ENCODE peak calls at places on chromosomes 1 and 21, in six cellular contexts. One of them, this sample, is unnamed.

GRCh38 chr1:236167154-236167553 is 24.8 kb downstream of the GPR137B start:
- DNase-seq in body of pancreas: no peak
- DNase-seq in aorta: no peak
- DNase-seq in uterus: no peak
- DNase-seq in left ventricle myocardium inferior: no peak
- DNase-seq in tibial artery: no peak
- DNase-seq in this sample: no peak

GRCh38 chr1:158930504-158930903 is 848 bp upstream of the PYHIN1 start:
- DNase-seq in body of pancreas: no peak
- DNase-seq in aorta: no peak
- DNase-seq in uterus: no peak
- DNase-seq in left ventricle myocardium inferior: no peak
- DNase-seq in tibial artery: no peak
- DNase-seq in this sample: no peak

GRCh38 chr1:69403911-69404310 is 163.8 kb upstream of the LRRC7 start:
- DNase-seq in body of pancreas: no peak
- DNase-seq in aorta: no peak
- DNase-seq in uterus: no peak
- DNase-seq in left ventricle myocardium inferior: no peak
- DNase-seq in tibial artery: no peak
- DNase-seq in this sample: no peak

GRCh38 chr1:71766748-71767147 is 515.6 kb downstream of the NEGR1 start:
- DNase-seq in body of pancreas: no peak
- DNase-seq in aorta: no peak
- DNase-seq in uterus: no peak
- DNase-seq in left ventricle myocardium inferior: no peak
- DNase-seq in tibial artery: no peak
- DNase-seq in this sample: no peak

GRCh38 chr21:41868062-41868710 is 11.0 kb downstream of the PRDM15 start:
- DNase-seq in body of pancreas: no peak
- DNase-seq in aorta: no peak
- DNase-seq in uterus: no peak
- DNase-seq in left ventricle myocardium inferior: no peak
- DNase-seq in tibial artery: no peak
- DNase-seq in this sample: no peak

GRCh38 chr1:64319985-64320384 is 116.6 kb downstream of the UBE2U start:
- DNase-seq in body of pancreas: no peak
- DNase-seq in aorta: no peak
- DNase-seq in uterus: no peak
- DNase-seq in left ventricle myocardium inferior: no peak
- DNase-seq in tibial artery: no peak
- DNase-seq in this sample: no peak

GRCh38 chr1:64343105-64343960 is 126.6 kb upstream of the CACHD1 start:
- DNase-seq in body of pancreas: no peak
- DNase-seq in aorta: no peak
- DNase-seq in uterus: no peak
- DNase-seq in left ventricle myocardium inferior: no peak
- DNase-seq in tibial artery: no peak
- DNase-seq in this sample: no peak

GRCh38 chr21:16945580-16945979 is 567.3 kb upstream of the CXADR start:
- DNase-seq in body of pancreas: no peak
- DNase-seq in aorta: no peak
- DNase-seq in uterus: no peak
- DNase-seq in left ventricle myocardium inferior: no peak
- DNase-seq in tibial artery: no peak
- DNase-seq in this sample: no peak

GRCh38 chr1:147377263-147378246 is 135.1 kb downstream of the CHD1L start:
- DNase-seq in body of pancreas: no peak
- DNase-seq in aorta: no peak
- DNase-seq in uterus: no peak
- DNase-seq in left ventricle myocardium inferior: no peak
- DNase-seq in tibial artery: no peak
- DNase-seq in this sample: no peak

GRCh38 chr1:28927442-28928305 is 13.3 kb downstream of the EPB41 start:
- DNase-seq in body of pancreas: no peak
- DNase-seq in aorta: no peak
- DNase-seq in uterus: no peak
- DNase-seq in left ventricle myocardium inferior: no peak
- DNase-seq in tibial artery: no peak
- DNase-seq in this sample: no peak

GRCh38 chr1:2355408-2356261 is 35.7 kb downstream of the MORN1 start:
- DNase-seq in body of pancreas: no peak
- DNase-seq in aorta: peak; percentile 38
- DNase-seq in uterus: no peak
- DNase-seq in left ventricle myocardium inferior: no peak
- DNase-seq in tibial artery: no peak
- DNase-seq in this sample: no peak

GRCh38 chr1:64505232-64505943 is 35.5 kb downstream of the CACHD1 start:
- DNase-seq in body of pancreas: peak; percentile 51
- DNase-seq in aorta: peak; percentile 50
- DNase-seq in uterus: peak; percentile 40
- DNase-seq in left ventricle myocardium inferior: peak; percentile 42
- DNase-seq in tibial artery: no peak
- DNase-seq in this sample: peak; percentile 62

GRCh38 chr1:23825762-23826522 is 713 bp upstream of the HMGCL start:
- DNase-seq in body of pancreas: no peak
- DNase-seq in aorta: no peak
- DNase-seq in uterus: no peak
- DNase-seq in left ventricle myocardium inferior: no peak
- DNase-seq in tibial artery: no peak
- DNase-seq in this sample: no peak

GRCh38 chr1:199913313-199913712 is 114.2 kb upstream of the NR5A2 start:
- DNase-seq in body of pancreas: no peak
- DNase-seq in aorta: no peak
- DNase-seq in uterus: no peak
- DNase-seq in left ventricle myocardium inferior: no peak
- DNase-seq in tibial artery: no peak
- DNase-seq in this sample: no peak

GRCh38 chr21:40845621-40846020 is 1.3 kb downstream of the DSCAM start:
- DNase-seq in body of pancreas: no peak
- DNase-seq in aorta: no peak
- DNase-seq in uterus: no peak
- DNase-seq in left ventricle myocardium inferior: no peak
- DNase-seq in tibial artery: no peak
- DNase-seq in this sample: no peak

GRCh38 chr21:31347435-31348032 is 3.5 kb upstream of the TIAM1 start:
- DNase-seq in body of pancreas: no peak
- DNase-seq in aorta: no peak
- DNase-seq in uterus: no peak
- DNase-seq in left ventricle myocardium inferior: no peak
- DNase-seq in tibial artery: no peak
- DNase-seq in this sample: no peak

GRCh38 chr1:15406911-15407559 is 2.7 kb upstream of the EFHD2 start:
- DNase-seq in body of pancreas: no peak
- DNase-seq in aorta: peak; percentile 77
- DNase-seq in uterus: peak; percentile 76
- DNase-seq in left ventricle myocardium inferior: no peak
- DNase-seq in tibial artery: peak; percentile 69
- DNase-seq in this sample: peak; percentile 57

GRCh38 chr1:38872401-38873026 is 634 bp downstream of the MYCBP start:
- DNase-seq in body of pancreas: peak; percentile 9
- DNase-seq in aorta: no peak
- DNase-seq in uterus: no peak
- DNase-seq in left ventricle myocardium inferior: no peak
- DNase-seq in tibial artery: no peak
- DNase-seq in this sample: peak; percentile 42

GRCh38 chr1:15341634-15342375 is 67.9 kb upstream of the EFHD2 start:
- DNase-seq in body of pancreas: no peak
- DNase-seq in aorta: no peak
- DNase-seq in uterus: no peak
- DNase-seq in left ventricle myocardium inferior: no peak
- DNase-seq in tibial artery: no peak
- DNase-seq in this sample: peak; percentile 55

GRCh38 chr1:231958448-231958847 is 331.9 kb downstream of the DISC1 start:
- DNase-seq in body of pancreas: no peak
- DNase-seq in aorta: no peak
- DNase-seq in uterus: no peak
- DNase-seq in left ventricle myocardium inferior: no peak
- DNase-seq in tibial artery: no peak
- DNase-seq in this sample: no peak

GRCh38 chr21:44442266-44443125 is 12.8 kb upstream of the LRRC3 start:
- DNase-seq in body of pancreas: no peak
- DNase-seq in aorta: peak; percentile 44
- DNase-seq in uterus: no peak
- DNase-seq in left ventricle myocardium inferior: no peak
- DNase-seq in tibial artery: no peak
- DNase-seq in this sample: no peak

GRCh38 chr1:169670836-169671235 is 40.6 kb downstream of the SELL start:
- DNase-seq in body of pancreas: no peak
- DNase-seq in aorta: no peak
- DNase-seq in uterus: no peak
- DNase-seq in left ventricle myocardium inferior: no peak
- DNase-seq in tibial artery: no peak
- DNase-seq in this sample: peak; percentile 14

GRCh38 chr1:170200665-170201397 is 55.1 kb downstream of the NTMT2 start:
- DNase-seq in body of pancreas: peak; percentile 20
- DNase-seq in aorta: no peak
- DNase-seq in uterus: no peak
- DNase-seq in left ventricle myocardium inferior: no peak
- DNase-seq in tibial artery: no peak
- DNase-seq in this sample: peak; percentile 47

GRCh38 chr1:112625696-112626095 is 6.1 kb downstream of the CAPZA1 start:
- DNase-seq in body of pancreas: no peak
- DNase-seq in aorta: no peak
- DNase-seq in uterus: no peak
- DNase-seq in left ventricle myocardium inferior: no peak
- DNase-seq in tibial artery: no peak
- DNase-seq in this sample: no peak

GRCh38 chr21:37849703-37850102 is 66.6 kb downstream of the KCNJ6 start:
- DNase-seq in body of pancreas: no peak
- DNase-seq in aorta: no peak
- DNase-seq in uterus: no peak
- DNase-seq in left ventricle myocardium inferior: no peak
- DNase-seq in tibial artery: no peak
- DNase-seq in this sample: no peak

GRCh38 chr1:117537291-117537920 is 68.4 kb upstream of the TENT5C start:
- DNase-seq in body of pancreas: peak; percentile 80
- DNase-seq in aorta: no peak
- DNase-seq in uterus: no peak
- DNase-seq in left ventricle myocardium inferior: no peak
- DNase-seq in tibial artery: no peak
- DNase-seq in this sample: no peak

GRCh38 chr1:6043561-6043960 is 2.1 kb upstream of the KCNAB2 start:
- DNase-seq in body of pancreas: no peak
- DNase-seq in aorta: no peak
- DNase-seq in uterus: no peak
- DNase-seq in left ventricle myocardium inferior: no peak
- DNase-seq in tibial artery: no peak
- DNase-seq in this sample: no peak

GRCh38 chr1:248695451-248696132 is 7.0 kb downstream of the OR14I1 start:
- DNase-seq in body of pancreas: no peak
- DNase-seq in aorta: no peak
- DNase-seq in uterus: no peak
- DNase-seq in left ventricle myocardium inferior: no peak
- DNase-seq in tibial artery: no peak
- DNase-seq in this sample: no peak

DNA sequence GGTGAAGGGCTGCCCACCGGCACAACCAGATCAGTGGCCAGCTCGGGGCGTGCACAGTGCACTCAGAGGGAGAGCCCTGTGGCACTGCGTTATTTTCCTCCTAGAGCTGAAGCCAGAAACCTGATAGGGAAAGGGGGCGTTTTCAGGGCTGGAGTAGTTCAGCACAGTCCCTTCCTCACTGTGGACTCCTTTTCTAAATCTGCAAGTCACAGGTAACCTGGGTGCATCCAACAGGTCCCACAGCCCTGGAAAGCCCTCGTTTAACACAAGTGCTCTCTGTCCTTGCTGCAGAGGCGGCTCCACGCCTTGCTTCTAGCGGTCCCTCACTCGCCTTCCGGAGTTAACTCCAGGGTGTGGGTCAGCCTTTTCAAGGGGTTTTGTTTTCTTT is 81.2 kb downstream of the GALNT2 start:
- DNase-seq in body of pancreas: no peak
- DNase-seq in aorta: no peak
- DNase-seq in uterus: no peak
- DNase-seq in left ventricle myocardium inferior: no peak
- DNase-seq in tibial artery: no peak
- DNase-seq in this sample: no peak
- H3K27ac ChIP-seq in body of pancreas: peak overlapping the region; percentile 53
- H3K27ac ChIP-seq in aorta: no peak overlapping the region
- H3K27ac ChIP-seq in uterus: no peak overlapping the region
- H3K27ac ChIP-seq in left ventricle myocardium inferior: no peak overlapping the region
- H3K27ac ChIP-seq in tibial artery: no peak overlapping the region
- H3K27ac ChIP-seq in this sample: no peak overlapping the region

GRCh38 chr21:34878940-34879339 is 170.2 kb downstream of the RUNX1 start:
- DNase-seq in body of pancreas: no peak
- DNase-seq in aorta: no peak
- DNase-seq in uterus: no peak
- DNase-seq in left ventricle myocardium inferior: no peak
- DNase-seq in tibial artery: no peak
- DNase-seq in this sample: no peak
- H3K36me3 ChIP-seq in body of pancreas: no peaks in the 10 kb centered on the region
- H3K36me3 ChIP-seq in aorta: peaks cover 3% of the 10 kb centered on the region
- H3K36me3 ChIP-seq in uterus: no peaks in the 10 kb centered on the region
- H3K36me3 ChIP-seq in left ventricle myocardium inferior: no peaks in the 10 kb centered on the region
- H3K36me3 ChIP-seq in tibial artery: no peaks in the 10 kb centered on the region
- H3K36me3 ChIP-seq in this sample: no peaks in the 10 kb centered on the region

GRCh38 chr1:118981436-118981835 is 6.7 kb downstream of the TBX15 start:
- DNase-seq in body of pancreas: no peak
- DNase-seq in aorta: no peak
- DNase-seq in uterus: no peak
- DNase-seq in left ventricle myocardium inferior: no peak
- DNase-seq in tibial artery: no peak
- DNase-seq in this sample: no peak
- H3K27me3 ChIP-seq in body of pancreas: peaks cover 59% of the 10 kb centered on the region
- H3K27me3 ChIP-seq in aorta: peaks cover 7% of the 10 kb centered on the region
- H3K27me3 ChIP-seq in uterus: peaks cover 14% of the 10 kb centered on the region
- H3K27me3 ChIP-seq in left ventricle myocardium inferior: peaks cover 100% of the 10 kb centered on the region
- H3K27me3 ChIP-seq in tibial artery: no peaks in the 10 kb centered on the region
- H3K27me3 ChIP-seq in this sample: peaks cover 87% of the 10 kb centered on the region

DNA sequence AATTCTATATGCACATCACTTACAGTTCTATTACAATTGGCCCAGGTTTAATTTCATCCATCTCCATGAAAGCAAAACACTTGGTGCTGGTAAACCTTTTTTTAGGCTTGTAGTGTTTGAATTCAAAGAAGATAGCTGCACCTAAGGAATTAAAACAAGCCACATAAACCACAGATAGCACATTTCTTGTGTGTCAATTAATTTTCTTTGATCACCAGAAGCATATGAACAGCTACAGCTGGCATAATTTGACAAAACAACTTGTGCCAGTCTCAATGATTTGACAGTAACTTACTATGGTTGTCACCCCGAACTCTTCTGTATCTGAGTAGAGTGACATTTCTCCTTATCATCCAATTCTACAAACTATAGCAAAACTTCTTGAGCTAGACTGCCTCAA is 42.2 kb downstream of the AIDA start:
- DNase-seq in body of pancreas: no peak
- DNase-seq in aorta: no peak
- DNase-seq in uterus: no peak
- DNase-seq in left ventricle myocardium inferior: no peak
- DNase-seq in tibial artery: no peak
- DNase-seq in this sample: no peak
- H3K27ac ChIP-seq in body of pancreas: no peak overlapping the region
- H3K27ac ChIP-seq in aorta: no peak overlapping the region
- H3K27ac ChIP-seq in uterus: no peak overlapping the region
- H3K27ac ChIP-seq in left ventricle myocardium inferior: no peak overlapping the region
- H3K27ac ChIP-seq in tibial artery: no peak overlapping the region
- H3K27ac ChIP-seq in this sample: no peak overlapping the region

This sample was measured in adrenal gland.